ENCODE peak calls at places on chromosome 11, in four cellular contexts. B is GM12865, V is H1, Y is HL-60. X is an unnamed sample.

GRCh38 chr11:113240790-113241189 is 73.6 kb upstream of the TTC12 start:
- DNase-seq in B (no peak), V (no peak), Y (no peak), X (no peak)

GRCh38 chr11:43145653-43146052 is 166.1 kb upstream of the API5 start:
- DNase-seq in B (peak; percentile 75), V (no peak), Y (no peak), X (no peak)

GRCh38 chr11:91396243-91397133 is 828.1 kb upstream of the FAT3 start:
- DNase-seq in B (no peak), V (no peak), Y (no peak), X (no peak)

GRCh38 chr11:1531961-1532586 is 40.0 kb downstream of the DUSP8 start:
- DNase-seq in B (no peak), V (no peak), Y (no peak), X (no peak)

GRCh38 chr11:125621995-125622394 is 3.0 kb upstream of the CHEK1 start:
- DNase-seq in B (no peak), V (no peak), Y (no peak), X (peak; percentile 41)

GRCh38 chr11:30960387-30960992 is 374.3 kb upstream of the MPPED2 start:
- DNase-seq in B (peak; percentile 31), V (no peak), Y (no peak), X (peak; percentile 44)

GRCh38 chr11:6320411-6321207 is at the start of gene CAVIN3:
- DNase-seq in B (peak; percentile 88), V (peak; percentile 81), Y (peak; percentile 5), X (peak; percentile 15)

GRCh38 chr11:91435694-91436375 is 788.8 kb upstream of the FAT3 start:
- DNase-seq in B (no peak), V (no peak), Y (no peak), X (peak; percentile 16)

GRCh38 chr11:126930100-126930841 is 70.3 kb downstream of the KIRREL3 start:
- DNase-seq in B (no peak), V (no peak), Y (peak; percentile 48), X (peak; percentile 48)

GRCh38 chr11:121249039-121249663 is 43.4 kb upstream of the SC5D start:
- DNase-seq in B (peak; percentile 37), V (no peak), Y (no peak), X (peak; percentile 40)

GRCh38 chr11:104799251-104799650 is 99.0 kb downstream of the CASP12 start:
- DNase-seq in B (peak; percentile 27), V (no peak), Y (no peak), X (no peak)

GRCh38 chr11:2186669-2187266 is 15.2 kb upstream of the TH start:
- DNase-seq in B (peak; percentile 32), V (peak; percentile 69), Y (peak; percentile 69), X (peak; percentile 63)

GRCh38 chr11:121416909-121417567 is 35.1 kb upstream of the SORL1 start:
- DNase-seq in B (peak; percentile 90), V (no peak), Y (peak; percentile 100), X (peak; percentile 100)

GRCh38 chr11:11973866-11974265 is 34.6 kb downstream of the DKK3 start:
- DNase-seq in B (no peak), V (peak; percentile 19), Y (no peak), X (no peak)

GRCh38 chr11:134276396-134277175 is 407 bp downstream of the GLB1L3 start:
- DNase-seq in B (no peak), V (peak; percentile 78), Y (no peak), X (no peak)

GRCh38 chr11:2813141-2813908 is 72.2 kb downstream of the CDKN1C start:
- DNase-seq in B (no peak), V (no peak), Y (no peak), X (peak; percentile 22)

GRCh38 chr11:11010624-11011127 is 152.8 kb upstream of the ZBED5 start:
- DNase-seq in B (peak; percentile 7), V (no peak), Y (peak; percentile 18), X (no peak)

GRCh38 chr11:65888163-65888814 is at the start of gene FIBP:
- DNase-seq in B (peak; percentile 99), V (peak; percentile 98), Y (peak; percentile 98), X (peak; percentile 99)

GRCh38 chr11:12276356-12276755 is 101.0 kb upstream of the PARVA start:
- DNase-seq in B (no peak), V (no peak), Y (no peak), X (no peak)

GRCh38 chr11:127492025-127492424 is 491.5 kb upstream of the KIRREL3 start:
- DNase-seq in B (no peak), V (no peak), Y (no peak), X (no peak)

GRCh38 chr11:17528906-17529813 is 15.1 kb downstream of the USH1C start:
- DNase-seq in B (no peak), V (no peak), Y (no peak), X (no peak)

GRCh38 chr11:119774180-119774763 is 45.3 kb upstream of the NECTIN1 start:
- DNase-seq in B (peak; percentile 40), V (no peak), Y (no peak), X (peak; percentile 49)

GRCh38 chr11:113142508-113142907 is 171.9 kb upstream of the TTC12 start:
- DNase-seq in B (no peak), V (no peak), Y (no peak), X (no peak)

GRCh38 chr11:38013157-38013556 is 1415.1 kb upstream of the RAG2 start:
- DNase-seq in B (no peak), V (no peak), Y (no peak), X (no peak)

GRCh38 chr11:4134844-4135243 is 40.2 kb downstream of the RRM1 start:
- DNase-seq in B (no peak), V (no peak), Y (no peak), X (no peak)

GRCh38 chr11:1532606-1533341 is 39.3 kb downstream of the DUSP8 start:
- DNase-seq in B (no peak), V (no peak), Y (no peak), X (no peak)

GRCh38 chr11:29159552-29160465 is 857.0 kb downstream of the KCNA4 start:
- DNase-seq in B (peak; percentile 47), V (peak; percentile 56), Y (peak; percentile 35), X (peak; percentile 45)

GRCh38 chr11:79431535-79431934 is 9.3 kb downstream of the TENM4 start:
- DNase-seq in B (no peak), V (no peak), Y (no peak), X (no peak)

GRCh38 chr11:67157691-67158090 is 38.6 kb downstream of the KDM2A start:
- DNase-seq in B (no peak), V (no peak), Y (no peak), X (no peak)
- H3K4me3 ChIP-seq in B (no peak overlapping the region), V (no peak overlapping the region), Y (no peak overlapping the region), X (no peak overlapping the region)

GRCh38 chr11:76772100-76772782 is 10.9 kb upstream of the TSKU start:
- DNase-seq in B (no peak), V (no peak), Y (no peak), X (no peak)

GRCh38 chr11:76771446-76772099 is 11.6 kb upstream of the TSKU start:
- DNase-seq in B (no peak), V (no peak), Y (no peak), X (no peak)

GRCh38 chr11:76776472-76776871 is 6.7 kb upstream of the TSKU start:
- DNase-seq in B (no peak), V (no peak), Y (no peak), X (no peak)

GRCh38 chr11:76772783-76773106 is 10.4 kb upstream of the TSKU start:
- DNase-seq in B (no peak), V (no peak), Y (no peak), X (no peak)

DNA sequence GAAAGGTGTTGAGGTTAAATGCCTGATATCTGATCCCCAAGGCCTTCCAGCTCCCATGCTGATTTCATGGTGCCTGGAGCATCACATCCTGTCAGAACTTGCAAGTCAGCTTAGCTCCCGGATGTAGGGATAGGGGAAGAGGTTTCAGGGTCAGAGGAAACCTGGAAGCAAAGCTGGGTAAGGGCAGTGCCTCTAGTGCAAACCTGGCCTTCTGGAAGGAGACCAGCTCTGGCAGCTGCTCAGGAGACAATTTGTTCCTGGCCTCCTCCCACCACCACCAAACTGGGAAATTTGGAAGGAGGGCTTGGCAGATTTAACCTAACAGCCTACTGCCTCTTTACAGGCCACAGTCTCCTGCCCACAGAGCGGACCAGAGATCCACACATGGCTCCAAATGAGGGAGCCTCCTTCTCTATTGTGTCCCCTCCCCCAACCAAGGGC is 9.2 kb upstream of the TSKU start:
- DNase-seq in B (no peak), V (no peak), Y (no peak), X (no peak)
- H3K4me3 ChIP-seq in B (no peak overlapping the region), V (no peak overlapping the region), Y (no peak overlapping the region), X (no peak overlapping the region)

GRCh38 chr11:74951241-74951640 is 2.2 kb downstream of the SPCS2 start:
- DNase-seq in B (peak; percentile 47), V (no peak), Y (no peak), X (no peak)

GRCh38 chr11:74952752-74953151 is 3.7 kb downstream of the SPCS2 start:
- DNase-seq in B (no peak), V (no peak), Y (no peak), X (no peak)

GRCh38 chr11:74956387-74956786 is 7.3 kb downstream of the SPCS2 start:
- DNase-seq in B (no peak), V (no peak), Y (no peak), X (no peak)

GRCh38 chr11:74954199-74954598 is 5.1 kb downstream of the SPCS2 start:
- DNase-seq in B (no peak), V (no peak), Y (no peak), X (no peak)

DNA sequence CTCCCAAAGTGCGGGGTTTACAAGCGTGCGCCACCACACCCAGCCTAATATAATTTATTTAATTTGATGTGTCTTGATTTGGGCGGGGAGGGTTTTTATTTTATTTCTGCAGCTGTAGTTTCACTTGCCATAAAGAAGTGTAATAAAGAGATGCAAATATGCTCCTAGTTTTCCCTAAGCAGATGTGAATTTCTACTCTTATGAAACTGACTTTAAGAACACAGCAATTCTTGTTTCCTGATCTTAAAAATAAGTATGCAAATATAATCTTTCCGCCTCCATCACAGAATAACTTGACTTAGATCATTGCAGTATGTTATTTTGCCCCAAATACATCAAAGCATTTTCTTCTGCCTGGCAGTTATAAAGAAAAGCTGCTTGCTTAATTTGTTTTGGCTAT is 4.4 kb downstream of the SPCS2 start:
- DNase-seq in B (peak; percentile 55), V (no peak), Y (no peak), X (no peak)
- H3K4me3 ChIP-seq in B (peak overlapping the region; percentile 86), V (no peak overlapping the region), Y (no peak overlapping the region), X (no peak overlapping the region)

DNA sequence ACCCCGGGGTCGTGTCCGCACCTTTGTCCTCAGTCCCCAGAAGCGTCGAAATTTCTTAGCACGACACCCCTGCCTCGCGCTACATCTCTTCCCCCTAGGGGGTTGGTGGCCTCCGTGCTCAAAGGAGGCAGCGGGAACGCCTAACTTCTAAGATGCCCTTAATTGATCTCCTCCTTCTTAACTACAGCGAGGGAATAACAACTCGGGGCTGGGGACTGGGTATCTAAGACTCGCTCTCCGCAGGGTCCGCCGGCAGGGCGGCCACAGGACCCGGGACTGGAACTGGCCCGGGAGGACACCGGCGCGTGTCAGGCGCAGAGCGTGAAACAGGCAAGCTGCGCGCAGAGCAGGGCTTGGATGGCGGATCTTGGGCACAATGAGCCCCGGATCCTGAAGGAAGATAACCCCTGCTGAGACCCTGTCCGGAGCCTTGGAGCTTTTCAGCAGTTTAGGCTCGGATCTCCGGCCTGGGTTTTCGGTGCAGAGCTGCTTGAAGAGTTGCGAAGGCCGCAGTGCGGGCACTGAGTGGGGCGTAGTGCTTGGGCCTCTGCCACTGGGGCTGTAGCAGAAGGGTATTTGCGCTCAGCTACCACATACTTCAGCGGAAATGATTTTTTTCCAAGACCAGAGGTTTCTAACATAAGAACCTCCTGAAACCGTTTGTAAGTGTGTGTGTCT is 2.0 kb upstream of the CALCA start:
- DNase-seq in B (no peak), V (peak; percentile 68), Y (no peak), X (no peak)
- H3K4me3 ChIP-seq in B (no peak overlapping the region), V (peak overlapping the region; percentile 26), Y (no peak overlapping the region), X (no peak overlapping the region)

X was measured in NB4.